ENCODE peak calls at places on chromosomes 11 and 22, in eight cellular contexts. R, J, T, U, S, K, F and Z are unnamed samples. For H3K4me1, the result is how much of the 10 kb centered on the place peaks cover.

GRCh38 chr22:38923463-38924196 is 33.8 kb upstream of the APOBEC3A start:
- DNase-seq in F (peak), T (peak), U (peak), J (peak), S (peak), R (peak), K (peak), Z (no peak)

GRCh38 chr11:97345031-97345430 is 955.2 kb downstream of the JRKL start:
- DNase-seq in U (no peak), F (no peak), R (no peak), K (no peak), T (no peak), J (no peak), S (no peak), Z (no peak)

GRCh38 chr22:38485783-38486182 is 17.9 kb downstream of the KDELR3 start:
- DNase-seq in S (no peak), T (no peak), J (no peak), R (no peak), K (no peak), U (no peak), F (no peak), Z (no peak)

GRCh38 chr11:36594316-36594989 is at the start of gene IFTAP:
- DNase-seq in S (peak), K (peak), F (peak), J (peak), U (peak), T (peak), R (peak), Z (peak)

GRCh38 chr11:57340228-57340627 is 2.1 kb downstream of the P2RX3 start:
- DNase-seq in F (no peak), R (peak), J (peak), U (no peak), T (peak), S (no peak), K (no peak), Z (no peak)

GRCh38 chr22:28013611-28014010 is 94.6 kb upstream of the PITPNB start:
- DNase-seq in J (no peak), U (peak), T (no peak), R (no peak), F (no peak), S (no peak), K (no peak), Z (no peak)

GRCh38 chr11:72338741-72339140 is 94.8 kb upstream of the PHOX2A start:
- DNase-seq in J (no peak), U (no peak), K (no peak), F (no peak), R (no peak), S (no peak), T (no peak), Z (no peak)

GRCh38 chr11:7353100-7353499 is 101.4 kb downstream of the SYT9 start:
- DNase-seq in U (no peak), T (peak), S (peak), R (peak), F (no peak), K (peak), J (peak), Z (no peak)

GRCh38 chr11:73388241-73389133 is 12.3 kb downstream of the RELT start:
- DNase-seq in K (no peak), U (peak), F (no peak), S (peak), R (no peak), J (no peak), T (peak), Z (no peak)

GRCh38 chr22:33811686-33812085 is 108.6 kb downstream of the LARGE1 start:
- DNase-seq in T (peak), J (peak), R (peak), F (peak), K (no peak), U (peak), S (no peak), Z (no peak)

GRCh38 chr11:122743949-122744876 is 88.7 kb downstream of the UBASH3B start:
- DNase-seq in T (no peak), S (no peak), F (no peak), K (no peak), U (peak), J (no peak), R (no peak), Z (peak)

GRCh38 chr11:122742350-122742749 is 86.8 kb downstream of the UBASH3B start:
- DNase-seq in J (no peak), F (no peak), T (no peak), R (no peak), U (no peak), S (no peak), K (no peak), Z (no peak)

GRCh38 chr11:122745111-122745510 is 89.6 kb downstream of the UBASH3B start:
- DNase-seq in J (no peak), U (no peak), S (no peak), F (no peak), K (no peak), T (no peak), R (no peak), Z (no peak)

GRCh38 chr11:122741613-122742012 is 86.1 kb downstream of the UBASH3B start:
- DNase-seq in J (no peak), T (no peak), U (peak), F (peak), R (peak), K (no peak), S (no peak), Z (no peak)

DNA sequence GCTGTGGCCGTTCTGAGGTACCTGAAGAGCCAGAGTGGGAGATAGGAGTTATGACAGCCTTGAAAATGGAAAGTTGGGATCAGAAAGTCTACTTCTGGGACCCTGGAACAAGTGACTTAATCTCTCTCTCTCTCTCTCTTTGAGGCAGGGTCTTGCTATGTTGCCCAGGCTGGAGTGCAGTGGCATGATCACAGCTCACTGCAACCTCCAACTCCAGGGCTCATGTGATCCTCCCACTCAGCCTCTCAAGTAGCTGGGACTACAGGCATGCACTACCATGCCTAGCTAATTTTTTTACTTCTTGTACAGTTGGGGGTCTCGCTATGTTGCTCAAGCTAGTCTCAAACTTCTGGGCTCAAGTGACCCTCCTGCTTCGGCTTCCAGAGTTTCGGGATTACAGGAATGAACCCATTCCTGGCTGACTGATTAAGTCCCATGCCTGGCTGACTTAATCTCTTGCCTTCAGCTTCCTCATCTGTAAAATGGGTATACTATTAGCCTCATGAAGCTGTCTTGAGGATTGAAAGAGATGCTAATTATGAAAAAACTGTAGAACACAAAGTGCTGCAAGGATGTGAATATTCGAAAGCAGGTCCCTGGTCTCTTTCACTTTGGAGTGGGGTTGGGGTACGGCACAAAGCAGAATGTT is 87.7 kb downstream of the UBASH3B start:
- DNase-seq in F (no peak), R (no peak), J (no peak), K (no peak), S (no peak), U (no peak), T (no peak), Z (no peak)
- H3K4me1 ChIP-seq in F (under half), R (under half), J (under half), K (under half), S (under half), U (under half), T (under half), Z (half or more)

GRCh38 chr11:2307733-2308331 is 6.0 kb downstream of the TSPAN32 start:
- DNase-seq in T (no peak), K (no peak), J (no peak), U (peak), R (no peak), S (no peak), F (no peak), Z (no peak)

GRCh38 chr11:2306971-2307732 is 5.3 kb downstream of the TSPAN32 start:
- DNase-seq in U (peak), T (no peak), R (no peak), J (no peak), F (peak), K (no peak), S (no peak), Z (no peak)

GRCh38 chr11:2305140-2305861 is 3.5 kb downstream of the TSPAN32 start:
- DNase-seq in U (peak), T (peak), J (peak), F (peak), K (no peak), S (peak), R (peak), Z (peak)

GRCh38 chr11:2304156-2305139 is 2.6 kb downstream of the TSPAN32 start:
- DNase-seq in R (no peak), K (no peak), U (peak), J (no peak), S (no peak), F (peak), T (no peak), Z (no peak)

DNA sequence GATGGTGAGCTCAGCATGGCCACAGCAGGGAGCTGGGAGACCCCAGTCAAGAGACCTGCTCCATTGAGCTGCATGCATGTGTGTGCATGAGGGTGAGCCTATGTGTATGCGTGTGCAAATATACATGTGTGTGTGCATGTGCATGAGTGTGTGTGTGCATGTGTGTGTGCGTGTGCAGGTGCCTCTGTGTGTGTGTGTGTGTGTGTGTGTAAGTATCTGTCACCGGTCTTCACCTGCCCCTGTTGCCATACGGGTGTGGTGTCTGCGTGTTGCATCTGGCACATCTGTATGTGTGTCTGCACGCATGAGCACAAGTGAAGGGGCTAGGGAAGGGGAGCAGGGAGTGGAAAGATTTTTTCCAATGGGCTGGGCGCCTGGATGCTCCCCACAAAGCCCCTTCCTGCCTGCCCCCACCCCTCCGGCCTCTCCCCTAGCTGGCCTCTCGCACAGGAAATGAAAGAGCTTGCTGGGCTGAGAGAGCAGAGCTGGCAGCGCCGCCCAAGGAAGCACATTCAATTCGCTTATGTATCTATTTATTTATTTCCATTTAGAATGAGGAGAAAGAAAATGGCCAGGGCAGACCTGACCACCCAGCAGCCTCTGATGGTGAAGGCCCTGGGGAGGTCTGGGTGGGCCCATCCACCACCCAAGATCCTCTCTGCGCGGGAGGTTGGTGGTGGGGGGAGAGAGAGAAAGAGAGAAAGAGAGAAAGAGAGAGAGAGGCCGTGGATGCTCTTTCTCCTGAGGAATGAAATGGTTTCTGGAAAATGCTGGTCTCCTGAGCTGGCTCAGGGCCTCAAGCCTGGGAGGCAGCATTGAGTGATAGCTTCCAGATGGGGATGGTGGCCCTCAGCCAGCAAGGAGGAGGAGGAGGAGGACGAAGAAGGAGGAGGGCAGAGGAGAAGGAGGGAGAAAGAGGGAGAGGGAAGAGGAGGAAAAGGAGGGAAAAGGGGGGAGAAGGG is 4.3 kb downstream of the TSPAN32 start:
- DNase-seq in F (peak), R (peak), U (peak), T (no peak), K (no peak), J (peak), S (no peak), Z (no peak)
- H3K4me1 ChIP-seq in F (under half), R (half or more), U (half or more), T (under half), K (under half), J (half or more), S (under half), Z (half or more)

DNA sequence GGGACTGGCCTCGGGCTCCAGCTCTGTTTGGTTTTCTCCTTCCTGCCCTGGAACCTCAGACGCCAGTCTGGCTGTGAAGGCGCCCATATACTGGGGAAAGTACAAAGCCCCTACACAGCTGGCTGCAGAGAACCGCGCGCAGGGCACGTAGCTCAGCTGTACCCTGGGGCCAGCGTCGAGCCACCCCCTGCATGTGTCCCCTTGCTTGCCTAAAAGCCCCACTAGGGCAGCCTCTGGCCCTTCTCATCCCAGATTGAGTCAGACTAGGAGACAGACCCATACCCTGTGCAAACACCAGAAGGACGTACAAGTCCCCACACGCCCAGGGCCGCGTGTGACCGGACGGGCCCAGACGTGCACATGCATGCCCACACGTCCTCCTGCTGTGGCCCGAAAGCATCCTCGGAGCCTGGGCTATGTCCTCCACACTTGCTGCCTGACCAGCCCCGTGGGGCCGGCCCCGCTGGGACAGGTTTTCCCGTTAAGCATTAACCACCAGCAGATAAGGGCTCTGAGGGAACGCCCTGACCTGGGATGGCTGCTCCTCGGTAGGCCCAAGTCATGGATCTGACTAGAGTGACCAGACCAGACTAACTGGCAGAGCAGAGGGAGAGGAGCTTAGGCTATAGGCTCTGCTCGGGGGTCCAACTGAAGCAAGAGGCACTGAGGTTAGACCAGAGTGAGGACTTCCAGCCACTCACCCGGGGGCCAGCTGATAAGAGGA is 4.1 kb upstream of the SYT8 start:
- DNase-seq in R (peak), K (no peak), S (peak), U (no peak), J (peak), T (no peak), F (no peak), Z (no peak)
- H3K4me1 ChIP-seq in R (under half), K (half or more), S (under half), U (under half), J (half or more), T (under half), F (under half), Z (under half)

DNA sequence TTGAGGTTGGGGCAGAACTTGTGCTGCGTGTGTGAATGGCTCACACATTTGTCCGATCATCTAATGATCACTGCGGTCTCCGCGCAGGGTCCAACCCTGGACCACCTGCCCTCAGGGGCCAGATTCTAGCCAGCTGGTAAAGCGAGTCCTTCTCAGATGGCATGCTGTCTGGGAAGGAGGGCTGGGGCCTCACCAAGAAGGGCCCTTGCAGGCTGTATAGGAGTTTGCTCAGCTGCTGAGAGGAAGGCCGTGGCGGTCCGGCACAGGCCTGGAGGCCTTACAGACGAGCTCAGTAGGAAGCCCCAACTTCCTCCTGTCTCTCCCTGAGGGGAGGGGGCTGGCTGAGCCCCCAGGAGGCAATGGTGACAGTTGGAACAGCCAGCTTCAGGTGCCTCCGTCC is 13.7 kb downstream of the PHLDA2 start:
- DNase-seq in J (no peak), T (no peak), R (no peak), S (no peak), K (no peak), U (no peak), F (no peak), Z (no peak)
- H3K4me1 ChIP-seq in J (under half), T (under half), R (under half), S (under half), K (under half), U (under half), F (under half), Z (under half)

GRCh38 chr11:67369801-67370284 is 3.6 kb downstream of the CLCF1 start:
- DNase-seq in F (peak), U (peak), R (no peak), J (peak), S (no peak), T (no peak), K (no peak), Z (no peak)
- H3K4me1 ChIP-seq in F (under half), U (half or more), R (under half), J (half or more), S (under half), T (under half), K (half or more), Z (half or more)

DNA sequence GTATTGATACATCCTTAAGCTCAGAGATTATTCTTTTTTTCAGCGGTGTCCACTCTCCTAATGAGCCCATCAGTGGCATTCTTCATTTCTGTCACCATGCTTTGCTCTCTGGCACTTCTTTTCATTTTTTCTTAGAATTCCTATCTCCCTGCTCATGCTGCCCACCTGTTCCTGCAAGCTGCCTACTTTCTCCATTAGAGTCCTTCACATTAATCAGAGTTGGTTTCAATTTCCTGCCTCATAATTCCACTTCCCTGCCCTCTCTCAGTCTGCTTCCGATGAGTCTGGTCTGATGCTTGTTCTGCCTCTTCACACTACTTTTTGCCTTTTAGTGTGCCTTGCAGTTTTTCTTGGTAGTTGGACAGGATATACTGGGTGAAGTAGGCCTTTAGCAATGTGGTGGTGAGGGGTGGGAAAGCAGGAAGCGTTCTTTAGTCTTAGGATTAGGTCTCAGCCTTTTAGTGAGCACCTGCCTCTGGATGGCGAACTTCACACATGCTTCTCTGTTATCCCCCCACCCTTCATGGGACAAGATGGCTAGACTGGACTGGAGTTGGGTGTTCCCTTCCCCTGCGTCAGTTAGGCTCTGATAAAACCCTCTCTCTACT is 53.6 kb downstream of the CECR2 start:
- DNase-seq in R (no peak), T (no peak), K (no peak), F (no peak), J (no peak), U (no peak), S (no peak), Z (no peak)
- H3K4me1 ChIP-seq in R (under half), T (under half), K (under half), F (under half), J (under half), U (under half), S (under half), Z (under half)

GRCh38 chr11:130096823-130097222 is 27.1 kb downstream of the APLP2 start:
- DNase-seq in S (no peak), J (no peak), R (no peak), T (no peak), K (no peak), U (no peak), F (no peak), Z (no peak)

GRCh38 chr11:130097285-130097684 is 27.6 kb downstream of the APLP2 start:
- DNase-seq in F (no peak), T (no peak), K (no peak), U (no peak), R (no peak), S (no peak), J (no peak), Z (no peak)

GRCh38 chr11:130102457-130103249 is 33.0 kb downstream of the APLP2 start:
- DNase-seq in J (no peak), R (peak), F (no peak), K (no peak), U (no peak), T (no peak), S (no peak), Z (no peak)

GRCh38 chr11:130101661-130102060 is 32.0 kb downstream of the APLP2 start:
- DNase-seq in J (no peak), U (no peak), S (no peak), R (no peak), K (no peak), F (no peak), T (no peak), Z (no peak)

GRCh38 chr11:130099356-130099755 is 29.7 kb downstream of the APLP2 start:
- DNase-seq in R (no peak), F (no peak), S (no peak), K (no peak), J (no peak), T (no peak), U (no peak), Z (no peak)
- H3K4me1 ChIP-seq in R (under half), F (under half), S (under half), K (under half), J (under half), T (under half), U (under half), Z (under half)

GRCh38 chr22:29703595-29704195 is 16.1 kb upstream of the CABP7 start:
- DNase-seq in T (no peak), F (no peak), R (no peak), K (no peak), S (no peak), U (peak), J (no peak), Z (no peak)

GRCh38 chr22:29700206-29700948 is 19.4 kb upstream of the CABP7 start:
- DNase-seq in R (no peak), F (no peak), U (no peak), K (no peak), J (no peak), S (no peak), T (no peak), Z (no peak)

GRCh38 chr22:29702025-29702930 is 17.5 kb upstream of the CABP7 start:
- DNase-seq in R (no peak), S (no peak), J (no peak), F (no peak), T (peak), U (no peak), K (no peak), Z (no peak)

GRCh38 chr22:29702931-29703594 is 16.7 kb upstream of the CABP7 start:
- DNase-seq in T (peak), U (no peak), S (no peak), F (no peak), R (no peak), J (no peak), K (no peak), Z (no peak)

GRCh38 chr22:29700949-29701927 is 18.6 kb upstream of the CABP7 start:
- DNase-seq in J (peak), K (peak), F (no peak), R (peak), T (peak), U (no peak), S (peak), Z (no peak)
- H3K4me1 ChIP-seq in J (under half), K (under half), F (under half), R (under half), T (half or more), U (under half), S (under half), Z (under half)